ENCODE peak calls at places on chromosomes 7 and 10, in eight cellular contexts. N, I, G, M, T, H, K and E are unnamed samples.

GRCh38 chr10:89590326-89590725 is 54.7 kb downstream of the PANK1 start:
- DNase-seq in T (no peak), H (no peak), K (no peak), N (no peak), M (no peak), I (no peak), G (no peak), E (no peak)

GRCh38 chr7:47323904-47324303 is 258.0 kb downstream of the TNS3 start:
- DNase-seq in H (no peak), G (no peak), I (no peak), T (no peak), N (no peak), M (no peak), K (no peak), E (no peak)

GRCh38 chr10:9824546-9825164 is 1193.0 kb upstream of the CELF2 start:
- DNase-seq in I (no peak), K (no peak), M (peak), N (no peak), G (peak), T (no peak), H (no peak), E (no peak)

GRCh38 chr10:64283621-64284020 is 762.4 kb downstream of the REEP3 start:
- DNase-seq in N (no peak), M (no peak), H (no peak), I (no peak), G (no peak), T (no peak), K (no peak), E (no peak)

GRCh38 chr10:80159166-80159888 is 26.8 kb downstream of the PLAC9 start:
- DNase-seq in G (no peak), N (no peak), H (no peak), M (no peak), K (no peak), I (no peak), T (no peak), E (no peak)

GRCh38 chr10:88582806-88583583 is at the start of gene RNLS:
- DNase-seq in T (peak), K (peak), I (peak), N (peak), G (peak), H (peak), M (peak), E (peak)

GRCh38 chr7:46972205-46972604 is 609.7 kb downstream of the TNS3 start:
- DNase-seq in K (peak), T (peak), G (no peak), I (no peak), N (no peak), M (no peak), H (no peak), E (peak)

GRCh38 chr7:100483728-100484635 is at the start of gene NYAP1:
- DNase-seq in M (peak), H (no peak), K (peak), I (no peak), N (peak), G (peak), T (no peak), E (no peak)

GRCh38 chr10:114628106-114628505 is 30.0 kb downstream of the ABLIM1 start:
- DNase-seq in N (no peak), T (no peak), G (no peak), K (no peak), H (no peak), I (no peak), M (no peak), E (no peak)

GRCh38 chr10:132201111-132201989 is 14.6 kb downstream of the DPYSL4 start:
- DNase-seq in N (no peak), G (no peak), K (no peak), I (no peak), H (peak), T (no peak), M (no peak), E (no peak)

GRCh38 chr10:120962386-120963052 is 111.4 kb downstream of the WDR11 start:
- DNase-seq in H (no peak), N (no peak), I (peak), M (no peak), G (no peak), K (no peak), T (no peak), E (no peak)

DNA sequence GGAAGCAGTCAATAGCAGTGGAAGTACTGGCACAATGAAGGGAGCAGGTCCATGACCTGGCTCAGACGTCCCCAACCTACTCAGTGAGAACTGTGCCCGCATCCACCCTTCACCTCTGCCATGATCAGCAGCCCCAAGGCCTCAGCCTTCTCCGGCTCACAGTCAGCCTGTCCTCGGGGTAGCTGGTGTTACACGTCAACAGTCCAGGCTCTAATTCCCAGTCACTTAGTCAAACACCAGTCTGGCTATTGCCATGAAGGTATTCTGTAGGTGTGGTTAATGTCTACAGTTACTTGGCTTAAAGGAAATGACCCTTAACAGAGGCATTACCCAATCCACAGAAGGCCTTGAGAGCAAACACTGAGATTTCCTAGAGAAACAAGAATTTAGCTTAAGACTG is 49.1 kb downstream of the GRB10 start:
- DNase-seq in G (peak), I (no peak), N (no peak), T (peak), M (peak), H (no peak), K (no peak), E (no peak)
- H3K4me3 ChIP-seq in G (no peak), I (no peak), N (no peak), T (no peak), M (no peak), H (no peak), K (no peak), E (no peak)

GRCh38 chr7:45658716-45659495 is 84.7 kb downstream of the ADCY1 start:
- DNase-seq in H (no peak), N (no peak), K (no peak), M (peak), T (no peak), G (peak), I (no peak), E (no peak)
- TF ChIP-seq CTCF in H (no peak), N (no peak), K (no peak), M (no peak), T (no peak), G (no peak), I (no peak), E (no peak)

GRCh38 chr7:101858437-101859385 is 41.3 kb downstream of the CUX1 start:
- DNase-seq in T (no peak), N (no peak), H (no peak), K (no peak), M (peak), I (no peak), G (no peak), E (no peak)

GRCh38 chr7:101861223-101861775 is 43.9 kb downstream of the CUX1 start:
- DNase-seq in H (no peak), N (no peak), G (no peak), I (no peak), M (no peak), T (no peak), K (no peak), E (no peak)

GRCh38 chr7:101859411-101860106 is 42.1 kb downstream of the CUX1 start:
- DNase-seq in K (peak), H (no peak), I (no peak), N (no peak), G (no peak), T (peak), M (no peak), E (no peak)

GRCh38 chr7:101862280-101863220 is 45.1 kb downstream of the CUX1 start:
- DNase-seq in G (no peak), K (peak), H (peak), I (no peak), N (no peak), M (no peak), T (no peak), E (no peak)

GRCh38 chr7:101860316-101861222 is 43.1 kb downstream of the CUX1 start:
- DNase-seq in T (no peak), G (no peak), I (no peak), N (no peak), H (no peak), K (no peak), M (no peak), E (no peak)
- H3K4me3 ChIP-seq in T (no peak), G (no peak), I (no peak), N (no peak), H (peak), K (no peak), M (no peak), E (no peak)

DNA sequence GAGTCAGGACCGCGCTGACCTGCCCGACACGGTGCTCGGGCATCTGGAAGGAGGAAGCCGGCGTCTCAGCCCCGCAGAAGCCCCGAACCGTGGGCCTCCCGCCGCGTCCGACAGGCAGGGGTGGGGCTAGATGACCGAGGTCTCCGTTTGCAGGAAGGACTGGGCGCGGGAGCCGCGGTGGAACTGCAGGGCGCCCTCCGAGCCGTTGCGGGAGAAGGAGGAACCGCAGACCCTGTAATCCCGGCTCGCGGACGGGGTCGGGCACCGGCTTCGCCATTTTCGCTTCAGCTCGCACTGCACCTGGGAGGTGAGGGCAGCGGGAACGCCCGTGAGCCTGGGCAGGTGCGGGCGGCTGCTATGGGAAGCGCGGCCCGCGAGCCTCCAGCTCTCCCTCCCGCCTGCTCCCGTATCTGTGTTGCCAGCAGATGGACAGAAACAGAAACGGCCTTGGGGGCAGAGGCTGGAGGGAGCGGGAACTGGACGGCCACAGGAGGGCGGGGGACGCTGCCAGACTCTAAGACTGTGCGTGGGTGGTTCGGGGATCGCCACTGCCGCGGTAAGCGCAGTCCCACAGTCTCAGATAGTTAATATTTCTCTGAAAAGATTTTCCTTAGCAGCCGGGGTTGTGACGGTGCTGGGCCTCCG is 114.1 kb downstream of the VIPR2 start:
- DNase-seq in I (peak), K (peak), H (peak), T (no peak), M (peak), G (peak), N (no peak), E (no peak)
- TF ChIP-seq CTCF in I (peak), K (no peak), H (peak), T (no peak), M (peak), G (peak), N (no peak), E (no peak)

GRCh38 chr7:135743907-135744789 is 4.5 kb downstream of the FAM180A start:
- DNase-seq in K (peak), M (no peak), I (no peak), H (no peak), T (peak), N (no peak), G (no peak), E (no peak)
- H3K4me3 ChIP-seq in K (no peak), M (no peak), I (peak), H (no peak), T (peak), N (no peak), G (no peak), E (no peak)